ENCODE peak calls at places on chromosomes 3 and 15, in six cellular contexts. One of them, this sample, is unnamed.

GRCh38 chr3:14210843-14211594 is 32.4 kb downstream of the LSM3 start:
- DNase-seq in NCI-H2171: no peak
- DNase-seq in NCI-H1436: no peak
- DNase-seq in activated T-cell treated with anti-CD3 and anti-CD28 coated beads, Interleukin-2, amount 50 U/mL, for 48 hours: no peak
- DNase-seq in activated CD4-positive, CD25-positive, alpha-beta regulatory T cell: no peak
- DNase-seq in adrenal gland: no peak
- DNase-seq in this sample: no peak

GRCh38 chr15:65286704-65287514 is at the start of gene PARP16:
- DNase-seq in NCI-H1436: peak
- DNase-seq in NCI-H2171: peak
- DNase-seq in activated T-cell treated with anti-CD3 and anti-CD28 coated beads, Interleukin-2, amount 50 U/mL, for 48 hours: peak
- DNase-seq in activated CD4-positive, CD25-positive, alpha-beta regulatory T cell: peak
- DNase-seq in adrenal gland: peak
- DNase-seq in this sample: peak

GRCh38 chr3:170752571-170753155 is 117.3 kb downstream of the RPL22L1 start:
- DNase-seq in NCI-H2171: no peak
- DNase-seq in NCI-H1436: no peak
- DNase-seq in activated T-cell treated with anti-CD3 and anti-CD28 coated beads, Interleukin-2, amount 50 U/mL, for 48 hours: no peak
- DNase-seq in adrenal gland: no peak
- DNase-seq in activated CD4-positive, CD25-positive, alpha-beta regulatory T cell: no peak
- DNase-seq in this sample: no peak

GRCh38 chr3:147521646-147522045 is 112.5 kb downstream of the ZIC1 start:
- DNase-seq in adrenal gland: no peak
- DNase-seq in activated T-cell treated with anti-CD3 and anti-CD28 coated beads, Interleukin-2, amount 50 U/mL, for 48 hours: no peak
- DNase-seq in NCI-H1436: no peak
- DNase-seq in activated CD4-positive, CD25-positive, alpha-beta regulatory T cell: no peak
- DNase-seq in NCI-H2171: no peak
- DNase-seq in this sample: no peak

GRCh38 chr3:141508067-141508436 is 21.2 kb downstream of the RASA2 start:
- DNase-seq in NCI-H1436: no peak
- DNase-seq in NCI-H2171: no peak
- DNase-seq in activated CD4-positive, CD25-positive, alpha-beta regulatory T cell: no peak
- DNase-seq in adrenal gland: no peak
- DNase-seq in activated T-cell treated with anti-CD3 and anti-CD28 coated beads, Interleukin-2, amount 50 U/mL, for 48 hours: no peak
- DNase-seq in this sample: no peak

GRCh38 chr3:98504534-98504933 is 7.1 kb downstream of the OR5K2 start:
- DNase-seq in activated CD4-positive, CD25-positive, alpha-beta regulatory T cell: no peak
- DNase-seq in NCI-H1436: no peak
- DNase-seq in adrenal gland: no peak
- DNase-seq in activated T-cell treated with anti-CD3 and anti-CD28 coated beads, Interleukin-2, amount 50 U/mL, for 48 hours: no peak
- DNase-seq in NCI-H2171: no peak
- DNase-seq in this sample: no peak

GRCh38 chr3:52774066-52774713 is 3.2 kb upstream of the ITIH1 start:
- DNase-seq in activated CD4-positive, CD25-positive, alpha-beta regulatory T cell: no peak
- DNase-seq in activated T-cell treated with anti-CD3 and anti-CD28 coated beads, Interleukin-2, amount 50 U/mL, for 48 hours: peak
- DNase-seq in NCI-H2171: no peak
- DNase-seq in adrenal gland: no peak
- DNase-seq in NCI-H1436: no peak
- DNase-seq in this sample: no peak

GRCh38 chr3:38722760-38723568 is 73.5 kb upstream of the SCN5A start:
- DNase-seq in activated T-cell treated with anti-CD3 and anti-CD28 coated beads, Interleukin-2, amount 50 U/mL, for 48 hours: no peak
- DNase-seq in NCI-H2171: no peak
- DNase-seq in adrenal gland: no peak
- DNase-seq in activated CD4-positive, CD25-positive, alpha-beta regulatory T cell: no peak
- DNase-seq in NCI-H1436: no peak
- DNase-seq in this sample: no peak

GRCh38 chr15:35465763-35466162 is 80.2 kb downstream of the DPH6 start:
- DNase-seq in NCI-H1436: no peak
- DNase-seq in NCI-H2171: no peak
- DNase-seq in adrenal gland: no peak
- DNase-seq in activated CD4-positive, CD25-positive, alpha-beta regulatory T cell: no peak
- DNase-seq in activated T-cell treated with anti-CD3 and anti-CD28 coated beads, Interleukin-2, amount 50 U/mL, for 48 hours: no peak
- DNase-seq in this sample: no peak

GRCh38 chr3:8519156-8519555 is 17.5 kb downstream of the LMCD1 start:
- DNase-seq in NCI-H1436: no peak
- DNase-seq in NCI-H2171: no peak
- DNase-seq in adrenal gland: no peak
- DNase-seq in activated T-cell treated with anti-CD3 and anti-CD28 coated beads, Interleukin-2, amount 50 U/mL, for 48 hours: no peak
- DNase-seq in activated CD4-positive, CD25-positive, alpha-beta regulatory T cell: no peak
- DNase-seq in this sample: no peak

GRCh38 chr15:51310064-51310463 is 28.3 kb downstream of the CYP19A1 start:
- DNase-seq in adrenal gland: peak
- DNase-seq in NCI-H1436: no peak
- DNase-seq in NCI-H2171: no peak
- DNase-seq in activated CD4-positive, CD25-positive, alpha-beta regulatory T cell: no peak
- DNase-seq in activated T-cell treated with anti-CD3 and anti-CD28 coated beads, Interleukin-2, amount 50 U/mL, for 48 hours: no peak
- DNase-seq in this sample: no peak

GRCh38 chr3:100506355-100506754 is 13.9 kb downstream of the TMEM45A start:
- DNase-seq in adrenal gland: no peak
- DNase-seq in NCI-H1436: no peak
- DNase-seq in NCI-H2171: no peak
- DNase-seq in activated T-cell treated with anti-CD3 and anti-CD28 coated beads, Interleukin-2, amount 50 U/mL, for 48 hours: no peak
- DNase-seq in activated CD4-positive, CD25-positive, alpha-beta regulatory T cell: no peak
- DNase-seq in this sample: no peak

GRCh38 chr15:82127581-82127980 is 81.8 kb upstream of the MEX3B start:
- DNase-seq in NCI-H1436: no peak
- DNase-seq in activated CD4-positive, CD25-positive, alpha-beta regulatory T cell: no peak
- DNase-seq in NCI-H2171: no peak
- DNase-seq in adrenal gland: no peak
- DNase-seq in activated T-cell treated with anti-CD3 and anti-CD28 coated beads, Interleukin-2, amount 50 U/mL, for 48 hours: no peak
- DNase-seq in this sample: no peak

GRCh38 chr3:55264933-55265332 is 222.2 kb downstream of the WNT5A start:
- DNase-seq in NCI-H1436: no peak
- DNase-seq in NCI-H2171: no peak
- DNase-seq in activated T-cell treated with anti-CD3 and anti-CD28 coated beads, Interleukin-2, amount 50 U/mL, for 48 hours: no peak
- DNase-seq in activated CD4-positive, CD25-positive, alpha-beta regulatory T cell: no peak
- DNase-seq in adrenal gland: no peak
- DNase-seq in this sample: no peak

GRCh38 chr3:167876603-167877325 is 141.2 kb downstream of the SERPINI1 start:
- DNase-seq in adrenal gland: no peak
- DNase-seq in activated CD4-positive, CD25-positive, alpha-beta regulatory T cell: no peak
- DNase-seq in NCI-H1436: no peak
- DNase-seq in NCI-H2171: no peak
- DNase-seq in activated T-cell treated with anti-CD3 and anti-CD28 coated beads, Interleukin-2, amount 50 U/mL, for 48 hours: no peak
- DNase-seq in this sample: no peak

GRCh38 chr15:72786946-72787345 is 3.4 kb upstream of the ADPGK start:
- DNase-seq in NCI-H2171: no peak
- DNase-seq in NCI-H1436: no peak
- DNase-seq in activated T-cell treated with anti-CD3 and anti-CD28 coated beads, Interleukin-2, amount 50 U/mL, for 48 hours: no peak
- DNase-seq in activated CD4-positive, CD25-positive, alpha-beta regulatory T cell: no peak
- DNase-seq in adrenal gland: no peak
- DNase-seq in this sample: no peak

GRCh38 chr3:27166888-27167287 is 202.3 kb downstream of the NEK10 start:
- DNase-seq in adrenal gland: no peak
- DNase-seq in activated CD4-positive, CD25-positive, alpha-beta regulatory T cell: no peak
- DNase-seq in activated T-cell treated with anti-CD3 and anti-CD28 coated beads, Interleukin-2, amount 50 U/mL, for 48 hours: no peak
- DNase-seq in NCI-H1436: no peak
- DNase-seq in NCI-H2171: no peak
- DNase-seq in this sample: no peak

GRCh38 chr3:177538743-177539730 is 341.8 kb upstream of the TBL1XR1 start:
- DNase-seq in NCI-H1436: no peak
- DNase-seq in activated T-cell treated with anti-CD3 and anti-CD28 coated beads, Interleukin-2, amount 50 U/mL, for 48 hours: no peak
- DNase-seq in NCI-H2171: no peak
- DNase-seq in activated CD4-positive, CD25-positive, alpha-beta regulatory T cell: no peak
- DNase-seq in adrenal gland: no peak
- DNase-seq in this sample: no peak

GRCh38 chr3:177705976-177706866 is 508.9 kb upstream of the TBL1XR1 start:
- DNase-seq in NCI-H2171: no peak
- DNase-seq in NCI-H1436: no peak
- DNase-seq in adrenal gland: peak
- DNase-seq in activated CD4-positive, CD25-positive, alpha-beta regulatory T cell: no peak
- DNase-seq in activated T-cell treated with anti-CD3 and anti-CD28 coated beads, Interleukin-2, amount 50 U/mL, for 48 hours: no peak
- DNase-seq in this sample: no peak

GRCh38 chr3:133973249-133973980 is 56.3 kb downstream of the SLCO2A1 start:
- DNase-seq in activated T-cell treated with anti-CD3 and anti-CD28 coated beads, Interleukin-2, amount 50 U/mL, for 48 hours: no peak
- DNase-seq in activated CD4-positive, CD25-positive, alpha-beta regulatory T cell: no peak
- DNase-seq in NCI-H1436: no peak
- DNase-seq in adrenal gland: no peak
- DNase-seq in NCI-H2171: no peak
- DNase-seq in this sample: no peak

GRCh38 chr3:24953060-24953771 is 458.6 kb upstream of the THRB start:
- DNase-seq in NCI-H1436: no peak
- DNase-seq in activated CD4-positive, CD25-positive, alpha-beta regulatory T cell: no peak
- DNase-seq in activated T-cell treated with anti-CD3 and anti-CD28 coated beads, Interleukin-2, amount 50 U/mL, for 48 hours: no peak
- DNase-seq in NCI-H2171: no peak
- DNase-seq in adrenal gland: no peak
- DNase-seq in this sample: no peak

GRCh38 chr3:76859596-76859995 is 180.3 kb upstream of the ROBO2 start:
- DNase-seq in activated T-cell treated with anti-CD3 and anti-CD28 coated beads, Interleukin-2, amount 50 U/mL, for 48 hours: no peak
- DNase-seq in adrenal gland: no peak
- DNase-seq in activated CD4-positive, CD25-positive, alpha-beta regulatory T cell: no peak
- DNase-seq in NCI-H2171: no peak
- DNase-seq in NCI-H1436: no peak
- DNase-seq in this sample: no peak